ENCODE peak calls at places on chromosomes 5 and 9, in five cellular contexts. U is aorta, L is right cardiac atrium, I is spleen, X is psoas muscle. N is an unnamed sample.

GRCh38 chr5:34674226-34674625 is 18.1 kb downstream of the RAI14 start:
- DNase-seq in L (no peak), I (no peak), U (no peak), X (no peak), N (no peak)

GRCh38 chr5:73938280-73938937 is 312.4 kb downstream of the ARHGEF28 start:
- DNase-seq in L (no peak), X (no peak), U (no peak), I (no peak), N (no peak)

GRCh38 chr5:102911973-102912372 is 156.9 kb downstream of the PAM start:
- DNase-seq in U (no peak), X (no peak), I (no peak), L (no peak), N (no peak)

GRCh38 chr5:149019562-149020140 is 43.2 kb downstream of the SH3TC2 start:
- DNase-seq in U (no peak), I (no peak), L (no peak), X (no peak), N (no peak)

GRCh38 chr9:5438301-5439162 is 807 bp upstream of the PLGRKT start:
- DNase-seq in I (peak; percentile 81), L (no peak), U (no peak), X (no peak), N (no peak)

GRCh38 chr5:11174601-11175000 is 413.6 kb upstream of the DAP start:
- DNase-seq in X (no peak), I (no peak), L (no peak), U (no peak), N (no peak)

GRCh38 chr9:86093788-86094555 is 5.4 kb downstream of the GOLM1 start:
- DNase-seq in X (no peak), L (peak; percentile 33), I (no peak), U (no peak), N (no peak)

GRCh38 chr9:6186691-6187090 is 28.9 kb upstream of the IL33 start:
- DNase-seq in L (no peak), U (no peak), X (no peak), I (no peak), N (no peak)

GRCh38 chr5:177378884-177379883 is 5.0 kb upstream of the SLC34A1 start:
- DNase-seq in X (no peak), U (no peak), I (no peak), L (no peak), N (no peak)

GRCh38 chr9:18821794-18822193 is 211.2 kb downstream of the SAXO1 start:
- DNase-seq in U (no peak), I (no peak), L (no peak), X (no peak), N (no peak)

GRCh38 chr9:88076286-88077070 is 61.8 kb downstream of the SPATA31C2 start:
- DNase-seq in U (peak; percentile 89), I (peak; percentile 75), L (peak; percentile 71), X (peak; percentile 55), N (peak; percentile 35)

GRCh38 chr9:75369989-75370388 is 281.7 kb downstream of the OSTF1 start:
- DNase-seq in L (no peak), I (no peak), X (no peak), U (no peak), N (no peak)

GRCh38 chr5:164358531-164359259 is 853.3 kb downstream of the MAT2B start:
- DNase-seq in X (no peak), I (no peak), U (no peak), L (no peak), N (no peak)

GRCh38 chr5:179112469-179113142 is 52.4 kb downstream of the ZNF354C start:
- DNase-seq in X (no peak), I (no peak), L (no peak), U (no peak), N (peak; percentile 23)

GRCh38 chr9:134592018-134592818 is 49.4 kb upstream of the COL5A1 start:
- DNase-seq in I (no peak), L (peak; percentile 77), X (peak; percentile 74), U (peak; percentile 86), N (peak; percentile 79)

GRCh38 chr9:36101916-36102741 is 34.4 kb upstream of the GLIPR2 start:
- DNase-seq in U (no peak), I (no peak), X (peak; percentile 26), L (peak; percentile 24), N (no peak)

GRCh38 chr9:133113163-133113927 is 7.7 kb downstream of the RALGDS start:
- DNase-seq in X (peak; percentile 71), U (peak; percentile 85), L (peak; percentile 70), I (peak; percentile 84), N (peak; percentile 66)

GRCh38 chr9:78325343-78325742 is 28.4 kb downstream of the PSAT1 start:
- DNase-seq in U (no peak), X (no peak), I (no peak), L (peak; percentile 32), N (no peak)

GRCh38 chr9:81621111-81621510 is 68.2 kb downstream of the TLE1 start:
- DNase-seq in X (no peak), I (no peak), L (no peak), U (no peak), N (no peak)

GRCh38 chr5:121737120-121737519 is 114.6 kb upstream of the FTMT start:
- DNase-seq in I (no peak), X (no peak), L (no peak), U (no peak), N (no peak)

GRCh38 chr9:121748727-121749546 is 97.5 kb downstream of the DAB2IP start:
- DNase-seq in I (no peak), L (peak; percentile 78), U (peak; percentile 91), X (peak; percentile 70), N (peak; percentile 94)

GRCh38 chr5:40871177-40871576 is 30.0 kb downstream of the CARD6 start:
- DNase-seq in I (no peak), L (no peak), U (no peak), X (no peak), N (no peak)

GRCh38 chr9:94212091-94212490 is 47.0 kb upstream of the ZNF169 start:
- DNase-seq in X (no peak), I (no peak), U (no peak), L (no peak), N (no peak)

GRCh38 chr5:66239034-66239433 is 94.9 kb downstream of the SREK1 start:
- DNase-seq in U (no peak), I (no peak), L (no peak), X (no peak), N (no peak)

GRCh38 chr9:14652729-14653377 is 40.4 kb downstream of the ZDHHC21 start:
- DNase-seq in L (no peak), I (no peak), X (no peak), U (no peak), N (no peak)

GRCh38 chr5:154129868-154130267 is 60.7 kb upstream of the GALNT10 start:
- DNase-seq in I (no peak), L (no peak), X (no peak), U (no peak), N (no peak)

GRCh38 chr5:107063511-107063910 is 607.2 kb downstream of the EFNA5 start:
- DNase-seq in L (no peak), U (no peak), I (no peak), X (no peak), N (no peak)

GRCh38 chr9:33287087-33287490 is 3.2 kb upstream of the NFX1 start:
- DNase-seq in I (no peak), X (no peak), U (no peak), L (no peak), N (no peak)

GRCh38 chr9:72557549-72557948 is 36.1 kb downstream of the TMC1 start:
- DNase-seq in I (no peak), L (peak; percentile 17), U (no peak), X (peak; percentile 48), N (no peak)

GRCh38 chr5:177389368-177390169 is 5.3 kb downstream of the SLC34A1 start:
- DNase-seq in L (peak; percentile 40), X (no peak), I (no peak), U (no peak), N (no peak)

GRCh38 chr9:115614931-115615401 is 497.0 kb upstream of the TNC start:
- DNase-seq in U (no peak), L (no peak), X (no peak), I (no peak), N (no peak)

GRCh38 chr5:151079838-151080619 is 805 bp downstream of the TNIP1 start:
- DNase-seq in X (no peak), I (peak; percentile 11), L (no peak), U (no peak), N (no peak)

GRCh38 chr9:91038483-91039124 is 237.0 kb downstream of the SYK start:
- DNase-seq in U (no peak), L (no peak), I (no peak), X (no peak), N (no peak)
- H3K27ac ChIP-seq in U (no peak overlapping the region), L (no peak overlapping the region), I (no peak overlapping the region), X (no peak overlapping the region), N (no peak overlapping the region)

DNA sequence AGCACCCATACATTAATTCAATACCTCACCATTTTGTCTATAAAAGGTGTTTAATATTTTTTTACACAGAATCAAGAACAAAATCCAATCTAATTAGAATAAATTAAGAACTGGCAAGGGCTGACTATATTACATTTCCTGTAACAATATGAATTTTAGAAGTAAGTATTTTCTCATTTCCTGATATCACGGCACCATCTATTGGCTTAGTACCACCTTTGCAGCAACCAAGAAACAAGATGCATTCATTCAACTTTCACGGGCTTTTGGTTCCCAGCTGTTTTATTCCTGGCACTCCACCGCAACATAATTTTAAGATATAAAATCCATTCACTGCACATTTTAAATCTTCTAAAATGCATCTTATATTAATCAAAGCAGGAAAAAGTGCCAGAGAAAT is 20.6 kb downstream of the PSMB7 start:
- DNase-seq in U (no peak), I (no peak), X (no peak), L (no peak), N (no peak)
- H3K4me1 ChIP-seq in U (no peaks in the 10 kb centered on the region), I (peaks cover 98% of the 10 kb centered on the region), X (peaks cover 80% of the 10 kb centered on the region), L (peaks cover 12% of the 10 kb centered on the region), N (peaks cover 4% of the 10 kb centered on the region)

GRCh38 chr5:62582198-62582597 is 3.6 kb downstream of the LRRC70 start:
- DNase-seq in X (no peak), L (no peak), I (no peak), U (no peak), N (no peak)
- H3K27ac ChIP-seq in X (no peak overlapping the region), L (no peak overlapping the region), I (peak overlapping the region; percentile 66), U (no peak overlapping the region), N (no peak overlapping the region)

DNA sequence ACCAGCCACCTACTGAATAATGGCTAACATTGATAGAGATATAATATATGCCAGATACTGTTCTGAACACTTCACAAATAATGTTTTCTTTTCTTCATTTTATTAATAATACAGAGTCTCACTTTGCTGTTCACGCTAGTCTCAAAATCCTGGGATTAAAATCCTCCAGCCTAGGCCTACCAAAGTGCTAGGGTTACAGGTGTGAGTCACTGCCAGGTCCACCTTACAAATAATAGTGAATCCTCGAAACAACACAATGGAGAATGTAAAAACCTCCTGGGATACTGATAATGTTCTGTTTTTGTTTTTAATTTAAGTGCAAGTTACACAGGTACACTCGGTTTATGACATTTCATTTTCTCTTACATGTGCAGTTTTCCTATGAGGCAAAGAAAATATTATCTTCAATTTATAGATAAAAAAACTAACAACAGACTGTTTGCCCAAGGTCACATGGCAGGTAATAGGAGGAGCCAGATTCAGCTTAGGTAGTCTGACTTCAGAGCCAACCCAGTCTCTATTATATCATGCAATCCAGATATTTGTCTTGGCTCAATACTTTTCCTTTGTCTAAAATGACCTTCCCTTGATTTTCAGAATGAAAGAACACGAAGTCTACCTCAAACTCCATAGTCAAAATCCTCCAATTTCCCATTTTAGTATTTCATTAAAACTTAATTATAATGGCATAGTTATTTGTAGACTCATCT is 7.8 kb downstream of the ZFR start:
- DNase-seq in X (no peak), L (no peak), U (no peak), I (no peak), N (no peak)
- H3K4me1 ChIP-seq in X (peaks cover 50% of the 10 kb centered on the region), L (peaks cover 5% of the 10 kb centered on the region), U (peaks cover 2% of the 10 kb centered on the region), I (peaks cover 97% of the 10 kb centered on the region), N (peaks cover 52% of the 10 kb centered on the region)

GRCh38 chr5:76682395-76682794 is 33.5 kb upstream of the F2R start:
- DNase-seq in I (no peak), X (no peak), U (no peak), L (no peak), N (no peak)
- H3K27ac ChIP-seq in I (no peak overlapping the region), X (no peak overlapping the region), U (no peak overlapping the region), L (no peak overlapping the region), N (no peak overlapping the region)